ENCODE peak calls at places on chromosomes 2 and 18, in four cellular contexts. M, F, G and V are unnamed samples.

GRCh38 chr2:160140471-160140870 is 59.6 kb downstream of the ITGB6 start:
- DNase-seq in G (no peak), F (no peak), M (no peak), V (no peak)

GRCh38 chr2:236748801-236749200 is 179.2 kb downstream of the ACKR3 start:
- DNase-seq in M (no peak), F (no peak), G (no peak), V (no peak)

GRCh38 chr2:135997380-135997779 is 12.0 kb upstream of the DARS1 start:
- DNase-seq in M (no peak), F (peak; percentile 53), G (no peak), V (peak; percentile 27)

GRCh38 chr2:176104338-176105077 is 2.6 kb upstream of the HOXD11 start:
- DNase-seq in M (no peak), G (no peak), F (no peak), V (no peak)

GRCh38 chr2:222915092-222915957 is 54.5 kb downstream of the ACSL3 start:
- DNase-seq in M (no peak), G (no peak), F (no peak), V (no peak)

GRCh38 chr2:60515751-60516226 is 37.7 kb downstream of the BCL11A start:
- DNase-seq in F (no peak), G (no peak), M (peak; percentile 90), V (no peak)

GRCh38 chr18:48842259-48843061 is 108.3 kb downstream of the SMAD7 start:
- DNase-seq in G (no peak), F (no peak), M (no peak), V (no peak)

GRCh38 chr2:96531366-96531765 is 5.2 kb upstream of the ARID5A start:
- DNase-seq in G (no peak), M (no peak), F (no peak), V (no peak)

GRCh38 chr2:127050803-127051115 is 56.2 kb downstream of the BIN1 start:
- DNase-seq in F (no peak), M (no peak), G (no peak), V (no peak)

GRCh38 chr2:1854747-1855146 is 110.4 kb upstream of the PXDN start:
- DNase-seq in M (no peak), F (no peak), G (peak; percentile 19), V (peak; percentile 51)

GRCh38 chr2:74983606-74984005 is 25.2 kb downstream of the POLE4 start:
- DNase-seq in F (no peak), G (no peak), M (no peak), V (no peak)

GRCh38 chr2:74548285-74548918 is 5.3 kb downstream of the LOXL3 start:
- DNase-seq in G (no peak), F (no peak), M (no peak), V (peak; percentile 44)

GRCh38 chr2:220783651-220784050 is 788.5 kb downstream of the EPHA4 start:
- DNase-seq in G (no peak), F (no peak), M (no peak), V (no peak)

GRCh38 chr2:127197475-127198385 is 22.4 kb downstream of the CYP27C1 start:
- DNase-seq in G (peak; percentile 63), M (peak; percentile 9), F (peak; percentile 71), V (peak; percentile 80)

GRCh38 chr2:105324732-105325131 is 4.8 kb downstream of the TGFBRAP1 start:
- DNase-seq in G (no peak), F (no peak), M (no peak), V (no peak)

GRCh38 chr18:45627204-45627526 is 11.9 kb downstream of the SLC14A2 start:
- DNase-seq in M (no peak), G (no peak), F (no peak), V (no peak)

GRCh38 chr18:47750889-47751423 is 179.5 kb downstream of the SMAD2 start:
- DNase-seq in M (no peak), F (no peak), G (no peak), V (no peak)

DNA sequence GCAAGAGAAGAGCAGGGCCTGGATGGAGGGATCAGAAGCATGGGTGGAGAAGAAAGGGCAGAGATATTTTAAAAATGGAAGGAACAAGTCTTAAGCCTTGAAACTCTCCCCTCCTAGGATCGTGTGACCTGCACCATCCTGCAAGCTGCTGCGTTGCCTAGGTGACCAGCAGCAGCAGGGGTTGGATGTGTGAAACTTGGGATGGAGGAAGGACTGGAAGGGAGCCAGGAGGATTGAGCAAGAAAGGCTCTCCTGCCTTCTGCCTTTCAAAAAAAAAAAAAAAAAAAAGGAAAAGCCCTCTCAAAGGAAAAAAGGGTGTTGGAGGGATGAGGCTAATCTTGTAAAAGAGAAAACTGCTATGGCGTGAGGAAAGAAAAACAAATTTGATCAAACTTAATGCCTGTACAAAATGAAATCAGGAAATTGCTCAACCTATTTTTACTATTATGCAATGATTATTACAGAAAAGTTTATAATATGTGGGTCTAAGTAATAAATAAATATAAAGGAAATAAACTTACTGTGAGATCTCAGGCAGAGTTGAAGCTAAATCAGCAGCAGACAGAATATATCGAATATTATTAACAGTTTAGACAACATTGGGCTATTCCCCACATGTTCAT is 493.7 kb upstream of the NRP2 start:
- DNase-seq in F (no peak), M (no peak), G (no peak), V (no peak)
- TF ChIP-seq TARDBP in F (no peak), M (no peak), G (no peak), V (no peak)

GRCh38 chr2:85712261-85712660 is 18.1 kb downstream of the GNLY start:
- DNase-seq in G (no peak), F (no peak), M (no peak), V (no peak)
- TF ChIP-seq TARDBP in G (no peak), F (no peak), M (no peak), V (no peak)

GRCh38 chr2:162261032-162261945 is 18.0 kb upstream of the FAP start:
- DNase-seq in G (no peak), M (no peak), F (no peak), V (no peak)
- TF ChIP-seq TARDBP in G (no peak), M (no peak), F (no peak), V (no peak)

DNA sequence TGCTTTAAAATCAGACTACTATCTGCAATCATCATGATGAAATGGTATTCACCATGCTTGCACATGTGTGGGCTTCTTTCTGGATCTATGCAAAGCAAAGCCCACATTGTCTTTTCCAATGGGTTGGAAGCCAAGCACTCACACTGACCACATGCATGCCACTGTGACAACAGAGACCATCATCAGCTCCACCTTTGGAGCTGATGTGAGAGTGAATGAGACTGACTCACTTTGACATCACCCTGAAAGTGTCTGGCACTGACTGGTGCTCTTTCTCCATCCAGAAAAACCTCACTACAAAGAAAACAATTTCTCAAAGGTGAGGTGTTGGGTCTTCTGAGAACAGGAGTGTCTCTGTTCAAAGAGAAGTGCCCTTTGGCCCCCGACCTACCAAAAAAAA is 4.7 kb downstream of the MYO5B start:
- DNase-seq in F (peak; percentile 12), M (no peak), G (no peak), V (no peak)
- TF ChIP-seq TARDBP in F (no peak), M (no peak), G (no peak), V (no peak)

DNA sequence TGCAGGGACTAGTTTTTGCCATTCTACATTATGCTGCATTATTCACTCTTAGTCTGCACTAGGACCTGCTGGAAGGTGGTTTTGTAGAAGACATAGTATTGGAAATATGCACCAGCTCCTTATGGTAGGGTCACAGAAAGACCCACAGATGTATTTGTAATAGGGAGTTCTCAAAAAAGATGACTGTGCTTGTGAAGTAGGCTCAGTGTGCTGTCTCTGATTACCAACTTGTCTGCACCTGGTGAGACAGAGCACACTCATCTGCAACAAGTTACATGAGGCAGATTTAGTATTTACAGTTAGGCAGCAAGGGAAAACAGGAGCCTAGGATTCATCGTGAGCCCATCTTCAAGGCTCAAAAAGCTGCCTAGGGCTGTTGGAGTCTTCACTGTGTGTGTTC is 29.4 kb downstream of the RHBDD1 start:
- DNase-seq in F (no peak), G (no peak), M (no peak), V (no peak)
- TF ChIP-seq TARDBP in F (no peak), G (no peak), M (no peak), V (no peak)

DNA sequence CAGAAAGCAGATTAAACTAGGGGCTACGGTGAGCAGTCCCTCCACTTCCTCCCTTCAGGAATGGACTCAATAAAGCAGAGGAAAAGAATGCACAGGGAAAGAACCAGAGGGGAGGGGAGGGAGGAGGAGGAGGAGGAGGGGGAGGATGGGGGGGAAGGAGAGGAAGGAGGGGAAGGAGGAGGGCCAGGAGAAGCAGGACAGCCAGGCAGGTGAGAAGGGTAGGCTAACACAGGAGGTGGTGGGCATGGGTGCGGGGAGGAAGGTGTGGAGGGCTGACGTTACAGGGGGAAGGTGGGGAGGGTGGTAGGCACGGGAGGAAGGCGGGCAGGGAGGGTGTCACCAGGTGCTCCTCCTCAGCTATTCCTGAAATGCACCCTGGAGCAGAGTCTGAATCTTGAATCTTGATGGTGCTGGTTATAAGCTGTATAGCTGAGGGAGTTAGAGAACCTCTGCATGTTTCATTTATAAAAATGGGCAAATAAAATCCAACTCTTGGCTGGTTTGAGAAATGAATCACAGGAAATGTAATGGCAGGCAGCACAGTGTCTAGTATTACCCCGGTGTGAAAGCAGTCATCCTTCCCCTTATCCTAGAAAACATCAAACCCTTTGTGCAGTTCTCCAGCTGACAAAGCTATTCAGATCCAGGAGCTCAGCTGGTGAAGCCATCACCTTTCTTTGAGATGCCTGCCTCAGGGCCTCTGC is 3.4 kb downstream of the TMEM18 start:
- DNase-seq in G (no peak), F (no peak), M (no peak), V (no peak)
- TF ChIP-seq TARDBP in G (no peak), F (no peak), M (no peak), V (no peak)

GRCh38 chr18:51135795-51136194 is 61.7 kb downstream of the MEX3C start:
- DNase-seq in G (no peak), F (peak; percentile 23), M (no peak), V (no peak)
- TF ChIP-seq TARDBP in G (no peak), F (no peak), M (no peak), V (no peak)

GRCh38 chr2:107588181-107588580 is 238.5 kb upstream of the RGPD4 start:
- DNase-seq in F (no peak), M (no peak), G (no peak), V (no peak)

GRCh38 chr2:107585851-107586250 is 240.8 kb upstream of the RGPD4 start:
- DNase-seq in G (no peak), F (no peak), M (no peak), V (no peak)

GRCh38 chr2:107592225-107592624 is 234.5 kb upstream of the RGPD4 start:
- DNase-seq in M (no peak), F (no peak), G (no peak), V (no peak)

GRCh38 chr2:107591541-107591940 is 235.2 kb upstream of the RGPD4 start:
- DNase-seq in M (no peak), F (no peak), G (no peak), V (no peak)

GRCh38 chr2:107588960-107589542 is 237.6 kb upstream of the RGPD4 start:
- DNase-seq in F (no peak), G (no peak), M (no peak), V (no peak)
- TF ChIP-seq TARDBP in F (no peak), G (no peak), M (no peak), V (no peak)

GRCh38 chr2:212845941-212846340 is 305.5 kb downstream of the IKZF2 start:
- DNase-seq in G (no peak), M (no peak), F (no peak), V (no peak)

GRCh38 chr2:212843409-212844199 is 305.0 kb upstream of the ERBB4 start:
- DNase-seq in G (no peak), M (no peak), F (no peak), V (no peak)

GRCh38 chr2:212841426-212841825 is 302.8 kb upstream of the ERBB4 start:
- DNase-seq in F (no peak), M (no peak), G (no peak), V (no peak)

GRCh38 chr2:212842544-212843185 is 304.1 kb upstream of the ERBB4 start:
- DNase-seq in F (no peak), M (no peak), G (no peak), V (no peak)
- TF ChIP-seq TARDBP in F (no peak), M (no peak), G (no peak), V (no peak)